ENCODE peak calls at places on chromosomes 6 and 20, in nine cellular contexts. One of them, this sample, is unnamed.

GRCh38 chr20:39547546-39548410 is 585.6 kb downstream of the DHX35 start:
- DNase-seq in cardiac fibroblast: no peak
- DNase-seq in neural progenitor cell: no peak
- DNase-seq in AG04450: no peak
- DNase-seq in left ventricle myocardium inferior: no peak
- DNase-seq in A549: no peak
- DNase-seq in heart right ventricle: no peak
- DNase-seq in lower lobe of right lung: no peak
- DNase-seq in OCI-LY7: no peak
- DNase-seq in this sample: no peak

GRCh38 chr20:45783656-45784294 is 7.9 kb downstream of the WFDC3 start:
- DNase-seq in left ventricle myocardium inferior: peak
- DNase-seq in lower lobe of right lung: peak
- DNase-seq in A549: no peak
- DNase-seq in OCI-LY7: no peak
- DNase-seq in heart right ventricle: peak
- DNase-seq in AG04450: no peak
- DNase-seq in cardiac fibroblast: peak
- DNase-seq in neural progenitor cell: no peak
- DNase-seq in this sample: no peak

GRCh38 chr6:159421586-159421985 is 252.4 kb downstream of the FNDC1 start:
- DNase-seq in heart right ventricle: no peak
- DNase-seq in lower lobe of right lung: no peak
- DNase-seq in cardiac fibroblast: no peak
- DNase-seq in neural progenitor cell: no peak
- DNase-seq in OCI-LY7: no peak
- DNase-seq in A549: no peak
- DNase-seq in left ventricle myocardium inferior: no peak
- DNase-seq in AG04450: no peak
- DNase-seq in this sample: no peak

GRCh38 chr6:42013134-42013516 is 37.2 kb upstream of the TAF8 start:
- DNase-seq in left ventricle myocardium inferior: no peak
- DNase-seq in A549: no peak
- DNase-seq in lower lobe of right lung: no peak
- DNase-seq in OCI-LY7: no peak
- DNase-seq in cardiac fibroblast: no peak
- DNase-seq in heart right ventricle: no peak
- DNase-seq in AG04450: no peak
- DNase-seq in neural progenitor cell: no peak
- DNase-seq in this sample: peak

GRCh38 chr20:63648895-63649589 is 4.2 kb downstream of the STMN3 start:
- DNase-seq in cardiac fibroblast: no peak
- DNase-seq in neural progenitor cell: no peak
- DNase-seq in OCI-LY7: no peak
- DNase-seq in left ventricle myocardium inferior: no peak
- DNase-seq in AG04450: no peak
- DNase-seq in lower lobe of right lung: no peak
- DNase-seq in heart right ventricle: no peak
- DNase-seq in A549: no peak
- DNase-seq in this sample: no peak

GRCh38 chr6:139473731-139474130 is 99.3 kb upstream of the CITED2 start:
- DNase-seq in left ventricle myocardium inferior: no peak
- DNase-seq in heart right ventricle: no peak
- DNase-seq in cardiac fibroblast: peak
- DNase-seq in neural progenitor cell: no peak
- DNase-seq in A549: no peak
- DNase-seq in AG04450: no peak
- DNase-seq in OCI-LY7: no peak
- DNase-seq in lower lobe of right lung: no peak
- DNase-seq in this sample: no peak

GRCh38 chr20:23115823-23116222 is 29.7 kb upstream of the CD93 start:
- DNase-seq in left ventricle myocardium inferior: no peak
- DNase-seq in AG04450: peak
- DNase-seq in A549: no peak
- DNase-seq in cardiac fibroblast: no peak
- DNase-seq in OCI-LY7: no peak
- DNase-seq in neural progenitor cell: no peak
- DNase-seq in heart right ventricle: no peak
- DNase-seq in lower lobe of right lung: no peak
- DNase-seq in this sample: no peak

GRCh38 chr20:17935761-17936160 is 32.8 kb downstream of the SNX5 start:
- DNase-seq in cardiac fibroblast: peak
- DNase-seq in heart right ventricle: no peak
- DNase-seq in A549: no peak
- DNase-seq in left ventricle myocardium inferior: no peak
- DNase-seq in AG04450: no peak
- DNase-seq in OCI-LY7: no peak
- DNase-seq in neural progenitor cell: no peak
- DNase-seq in lower lobe of right lung: no peak
- DNase-seq in this sample: no peak

GRCh38 chr6:156773935-156774871 is 3.0 kb upstream of the ARID1B start:
- DNase-seq in AG04450: no peak
- DNase-seq in cardiac fibroblast: peak
- DNase-seq in lower lobe of right lung: no peak
- DNase-seq in OCI-LY7: no peak
- DNase-seq in heart right ventricle: no peak
- DNase-seq in left ventricle myocardium inferior: no peak
- DNase-seq in A549: no peak
- DNase-seq in neural progenitor cell: peak
- DNase-seq in this sample: no peak

GRCh38 chr6:68941345-68941744 is 306.3 kb downstream of the ADGRB3 start:
- DNase-seq in A549: no peak
- DNase-seq in lower lobe of right lung: no peak
- DNase-seq in AG04450: no peak
- DNase-seq in cardiac fibroblast: no peak
- DNase-seq in OCI-LY7: no peak
- DNase-seq in heart right ventricle: no peak
- DNase-seq in left ventricle myocardium inferior: no peak
- DNase-seq in neural progenitor cell: no peak
- DNase-seq in this sample: no peak

GRCh38 chr6:157557541-157557940 is 176.6 kb downstream of the ZDHHC14 start:
- DNase-seq in A549: no peak
- DNase-seq in heart right ventricle: no peak
- DNase-seq in lower lobe of right lung: no peak
- DNase-seq in OCI-LY7: peak
- DNase-seq in neural progenitor cell: no peak
- DNase-seq in AG04450: no peak
- DNase-seq in cardiac fibroblast: no peak
- DNase-seq in left ventricle myocardium inferior: no peak
- DNase-seq in this sample: no peak

GRCh38 chr20:30281584-30282197 is 975.8 kb upstream of the DEFB115 start:
- DNase-seq in neural progenitor cell: no peak
- DNase-seq in left ventricle myocardium inferior: no peak
- DNase-seq in A549: no peak
- DNase-seq in lower lobe of right lung: no peak
- DNase-seq in cardiac fibroblast: no peak
- DNase-seq in heart right ventricle: no peak
- DNase-seq in AG04450: no peak
- DNase-seq in OCI-LY7: no peak
- DNase-seq in this sample: no peak

GRCh38 chr6:17948725-17949124 is 38.7 kb downstream of the KIF13A start:
- DNase-seq in OCI-LY7: no peak
- DNase-seq in AG04450: no peak
- DNase-seq in A549: no peak
- DNase-seq in lower lobe of right lung: no peak
- DNase-seq in neural progenitor cell: no peak
- DNase-seq in left ventricle myocardium inferior: no peak
- DNase-seq in heart right ventricle: no peak
- DNase-seq in cardiac fibroblast: no peak
- DNase-seq in this sample: no peak

GRCh38 chr20:50412499-50412898 is 97.7 kb upstream of the PTPN1 start:
- DNase-seq in heart right ventricle: no peak
- DNase-seq in lower lobe of right lung: no peak
- DNase-seq in A549: no peak
- DNase-seq in cardiac fibroblast: no peak
- DNase-seq in OCI-LY7: no peak
- DNase-seq in neural progenitor cell: no peak
- DNase-seq in left ventricle myocardium inferior: no peak
- DNase-seq in AG04450: no peak
- DNase-seq in this sample: no peak

GRCh38 chr20:62975251-62975770 is 22.8 kb downstream of the SLC17A9 start:
- DNase-seq in neural progenitor cell: no peak
- DNase-seq in lower lobe of right lung: no peak
- DNase-seq in heart right ventricle: no peak
- DNase-seq in AG04450: no peak
- DNase-seq in OCI-LY7: no peak
- DNase-seq in A549: no peak
- DNase-seq in cardiac fibroblast: no peak
- DNase-seq in left ventricle myocardium inferior: no peak
- DNase-seq in this sample: no peak

GRCh38 chr20:37389241-37389747 is 43.4 kb downstream of the SRC start:
- DNase-seq in left ventricle myocardium inferior: no peak
- DNase-seq in heart right ventricle: no peak
- DNase-seq in neural progenitor cell: no peak
- DNase-seq in lower lobe of right lung: peak
- DNase-seq in cardiac fibroblast: no peak
- DNase-seq in AG04450: no peak
- DNase-seq in A549: peak
- DNase-seq in OCI-LY7: no peak
- DNase-seq in this sample: no peak

GRCh38 chr6:169337881-169338445 is 84.3 kb upstream of the THBS2 start:
- DNase-seq in left ventricle myocardium inferior: no peak
- DNase-seq in cardiac fibroblast: no peak
- DNase-seq in AG04450: no peak
- DNase-seq in lower lobe of right lung: no peak
- DNase-seq in heart right ventricle: no peak
- DNase-seq in A549: no peak
- DNase-seq in neural progenitor cell: no peak
- DNase-seq in OCI-LY7: no peak
- DNase-seq in this sample: no peak

GRCh38 chr6:163260111-163260895 is 154.2 kb upstream of the QKI start:
- DNase-seq in left ventricle myocardium inferior: no peak
- DNase-seq in AG04450: no peak
- DNase-seq in lower lobe of right lung: no peak
- DNase-seq in cardiac fibroblast: peak
- DNase-seq in heart right ventricle: no peak
- DNase-seq in OCI-LY7: no peak
- DNase-seq in A549: no peak
- DNase-seq in neural progenitor cell: peak
- DNase-seq in this sample: no peak
- H3K4me3 ChIP-seq in left ventricle myocardium inferior: peak
- H3K4me3 ChIP-seq in AG04450: no peak
- H3K4me3 ChIP-seq in lower lobe of right lung: no peak
- H3K4me3 ChIP-seq in cardiac fibroblast: peak
- H3K4me3 ChIP-seq in heart right ventricle: peak
- H3K4me3 ChIP-seq in OCI-LY7: no peak
- H3K4me3 ChIP-seq in A549: no peak
- H3K4me3 ChIP-seq in neural progenitor cell: peak
- H3K4me3 ChIP-seq in this sample: no peak

GRCh38 chr6:93017213-93017612 is 402.1 kb downstream of the EPHA7 start:
- DNase-seq in A549: no peak
- DNase-seq in AG04450: no peak
- DNase-seq in left ventricle myocardium inferior: no peak
- DNase-seq in cardiac fibroblast: peak
- DNase-seq in heart right ventricle: no peak
- DNase-seq in OCI-LY7: peak
- DNase-seq in neural progenitor cell: peak
- DNase-seq in lower lobe of right lung: no peak
- DNase-seq in this sample: no peak
- TF ChIP-seq CTCF in A549: no peak
- TF ChIP-seq CTCF in AG04450: no peak
- TF ChIP-seq CTCF in left ventricle myocardium inferior: no peak
- TF ChIP-seq CTCF in cardiac fibroblast: no peak
- TF ChIP-seq CTCF in heart right ventricle: no peak
- TF ChIP-seq CTCF in OCI-LY7: peak
- TF ChIP-seq CTCF in neural progenitor cell: peak
- TF ChIP-seq CTCF in lower lobe of right lung: no peak
- TF ChIP-seq CTCF in this sample: no peak

DNA sequence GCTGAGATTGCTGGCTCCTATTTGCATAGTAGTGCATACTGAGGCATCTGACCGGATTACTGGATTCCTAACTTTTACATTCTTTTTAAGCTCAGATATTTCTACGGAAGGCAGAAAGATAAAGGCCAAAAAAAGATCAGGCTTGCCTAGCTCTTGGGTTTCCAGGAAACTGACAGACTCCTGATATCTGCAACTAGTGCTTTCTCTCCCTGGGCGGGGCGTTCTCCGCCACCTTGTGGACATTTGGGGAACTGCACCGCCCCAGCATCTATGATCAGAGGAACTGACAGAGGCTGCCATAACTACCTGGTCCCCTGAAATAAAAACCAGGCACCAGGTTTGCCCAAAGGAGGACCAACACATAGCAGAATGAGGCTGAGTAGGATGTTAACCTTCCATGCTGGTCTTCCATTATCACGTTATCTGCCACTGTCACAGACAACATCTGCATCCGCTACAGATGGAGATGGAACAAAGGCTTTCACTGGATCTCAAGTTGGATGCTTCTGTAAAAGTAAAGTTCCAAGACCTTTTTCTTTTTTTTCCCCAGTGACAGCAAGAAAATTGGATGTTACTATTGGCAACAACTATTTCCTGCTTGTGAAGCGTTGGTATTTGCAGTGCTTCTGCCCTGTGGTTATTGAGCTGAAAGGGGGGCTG is 33.3 kb downstream of the NT5E start:
- DNase-seq in OCI-LY7: peak
- DNase-seq in neural progenitor cell: peak
- DNase-seq in heart right ventricle: peak
- DNase-seq in lower lobe of right lung: peak
- DNase-seq in A549: peak
- DNase-seq in AG04450: no peak
- DNase-seq in left ventricle myocardium inferior: peak
- DNase-seq in cardiac fibroblast: peak
- DNase-seq in this sample: peak
- H3K4me3 ChIP-seq in OCI-LY7: no peak
- H3K4me3 ChIP-seq in neural progenitor cell: no peak
- H3K4me3 ChIP-seq in heart right ventricle: no peak
- H3K4me3 ChIP-seq in lower lobe of right lung: no peak
- H3K4me3 ChIP-seq in A549: no peak
- H3K4me3 ChIP-seq in AG04450: no peak
- H3K4me3 ChIP-seq in left ventricle myocardium inferior: peak
- H3K4me3 ChIP-seq in cardiac fibroblast: no peak
- H3K4me3 ChIP-seq in this sample: no peak

GRCh38 chr6:47353822-47354221 is 44.1 kb upstream of the TNFRSF21 start:
- DNase-seq in AG04450: no peak
- DNase-seq in neural progenitor cell: no peak
- DNase-seq in left ventricle myocardium inferior: no peak
- DNase-seq in OCI-LY7: no peak
- DNase-seq in heart right ventricle: no peak
- DNase-seq in A549: no peak
- DNase-seq in lower lobe of right lung: no peak
- DNase-seq in cardiac fibroblast: peak
- DNase-seq in this sample: no peak

GRCh38 chr6:47349931-47350330 is 40.2 kb upstream of the TNFRSF21 start:
- DNase-seq in AG04450: no peak
- DNase-seq in OCI-LY7: no peak
- DNase-seq in cardiac fibroblast: peak
- DNase-seq in left ventricle myocardium inferior: no peak
- DNase-seq in neural progenitor cell: no peak
- DNase-seq in heart right ventricle: no peak
- DNase-seq in A549: no peak
- DNase-seq in lower lobe of right lung: no peak
- DNase-seq in this sample: no peak

GRCh38 chr6:47355496-47355895 is 45.8 kb upstream of the TNFRSF21 start:
- DNase-seq in heart right ventricle: no peak
- DNase-seq in lower lobe of right lung: no peak
- DNase-seq in OCI-LY7: no peak
- DNase-seq in A549: no peak
- DNase-seq in left ventricle myocardium inferior: no peak
- DNase-seq in neural progenitor cell: no peak
- DNase-seq in AG04450: no peak
- DNase-seq in cardiac fibroblast: no peak
- DNase-seq in this sample: no peak

GRCh38 chr6:47352966-47353365 is 43.3 kb upstream of the TNFRSF21 start:
- DNase-seq in OCI-LY7: no peak
- DNase-seq in heart right ventricle: no peak
- DNase-seq in A549: no peak
- DNase-seq in left ventricle myocardium inferior: no peak
- DNase-seq in lower lobe of right lung: no peak
- DNase-seq in cardiac fibroblast: no peak
- DNase-seq in neural progenitor cell: no peak
- DNase-seq in AG04450: no peak
- DNase-seq in this sample: no peak

GRCh38 chr6:47352169-47352568 is 42.5 kb upstream of the TNFRSF21 start:
- DNase-seq in AG04450: no peak
- DNase-seq in heart right ventricle: no peak
- DNase-seq in OCI-LY7: no peak
- DNase-seq in A549: peak
- DNase-seq in lower lobe of right lung: no peak
- DNase-seq in cardiac fibroblast: peak
- DNase-seq in left ventricle myocardium inferior: no peak
- DNase-seq in neural progenitor cell: peak
- DNase-seq in this sample: no peak
- TF ChIP-seq CTCF in AG04450: peak
- TF ChIP-seq CTCF in heart right ventricle: no peak
- TF ChIP-seq CTCF in OCI-LY7: peak
- TF ChIP-seq CTCF in A549: no peak
- TF ChIP-seq CTCF in lower lobe of right lung: no peak
- TF ChIP-seq CTCF in cardiac fibroblast: no peak
- TF ChIP-seq CTCF in left ventricle myocardium inferior: no peak
- TF ChIP-seq CTCF in neural progenitor cell: peak
- TF ChIP-seq CTCF in this sample: no peak

This sample was measured in AG04449.